ENCODE peak calls at places on chromosomes 4 and X, in six cellular contexts. D, P, N, M, F and T are unnamed samples.

GRCh38 chrX:39736219-39737211 is 361.2 kb downstream of the BCOR start:
- DNase-seq in D (peak; percentile 70), M (no peak), N (no peak), P (no peak), F (no peak), T (peak; percentile 93)

GRCh38 chrX:43949669-43950068 is 23.5 kb downstream of the NDP start:
- DNase-seq in F (no peak), P (no peak), N (no peak), D (no peak), M (no peak), T (peak; percentile 28)

GRCh38 chr4:71709961-71710360 is 73.9 kb downstream of the GC start:
- DNase-seq in F (no peak), M (no peak), D (no peak), P (no peak), N (no peak), T (no peak)

GRCh38 chr4:186596850-186597390 is 41.6 kb upstream of the MTNR1A start:
- DNase-seq in D (no peak), F (no peak), N (no peak), M (no peak), P (no peak), T (no peak)

GRCh38 chrX:19799319-19800182 is 87.8 kb downstream of the SH3KBP1 start:
- DNase-seq in D (no peak), N (no peak), F (no peak), P (no peak), M (no peak), T (peak; percentile 57)

GRCh38 chr4:91243132-91243531 is 1060.6 kb upstream of the GRID2 start:
- DNase-seq in P (peak; percentile 34), N (no peak), M (no peak), F (no peak), D (no peak), T (no peak)

GRCh38 chr4:113881256-113881655 is 98.2 kb downstream of the ARSJ start:
- DNase-seq in P (no peak), N (no peak), F (no peak), D (no peak), M (no peak), T (no peak)

GRCh38 chr4:15755321-15755750 is 22.8 kb upstream of the CD38 start:
- DNase-seq in F (no peak), N (no peak), M (no peak), D (no peak), P (no peak), T (peak; percentile 76)

GRCh38 chr4:147425019-147425418 is 55.9 kb upstream of the EDNRA start:
- DNase-seq in D (no peak), N (no peak), P (no peak), F (no peak), M (no peak), T (no peak)

GRCh38 chr4:152856960-152857359 is 77.2 kb downstream of the ARFIP1 start:
- DNase-seq in N (no peak), M (no peak), P (no peak), F (no peak), D (no peak), T (no peak)

GRCh38 chrX:111447298-111447697 is 35.3 kb upstream of the DCX start:
- DNase-seq in F (no peak), N (peak; percentile 28), P (no peak), D (no peak), M (no peak), T (peak; percentile 1)

GRCh38 chrX:154013614-154014360 is 5.9 kb downstream of the IRAK1 start:
- DNase-seq in D (no peak), N (no peak), M (no peak), F (no peak), P (no peak), T (peak; percentile 62)

GRCh38 chrX:40021647-40022046 is 76.1 kb downstream of the BCOR start:
- DNase-seq in N (no peak), D (no peak), M (no peak), F (no peak), P (no peak), T (no peak)

GRCh38 chr4:118834960-118835895 is 698 bp downstream of the SEC24D start:
- DNase-seq in M (peak; percentile 84), N (peak; percentile 51), D (peak; percentile 81), F (peak; percentile 22), P (peak; percentile 6), T (peak; percentile 95)

GRCh38 chr4:159296061-159296460 is 193.2 kb downstream of the RAPGEF2 start:
- DNase-seq in D (no peak), P (no peak), F (no peak), N (no peak), M (no peak), T (no peak)

GRCh38 chrX:80016182-80016581 is 1.6 kb downstream of the TBX22 start:
- DNase-seq in N (no peak), D (no peak), F (no peak), M (no peak), P (no peak), T (no peak)

GRCh38 chrX:71543316-71543715 is 10.4 kb downstream of the OGT start:
- DNase-seq in F (no peak), M (peak; percentile 31), D (no peak), P (no peak), N (no peak), T (peak; percentile 72)

GRCh38 chr4:54228563-54229501 is at the start of gene PDGFRA:
- DNase-seq in F (no peak), N (no peak), D (peak; percentile 94), P (no peak), M (peak; percentile 47), T (no peak)

GRCh38 chrX:71253253-71254091 is 468 bp downstream of the ZMYM3 start:
- DNase-seq in M (no peak), F (no peak), D (no peak), P (no peak), N (peak; percentile 45), T (peak; percentile 44)

GRCh38 chr4:123234966-123235365 is 161.6 kb upstream of the SPRY1 start:
- DNase-seq in N (no peak), F (no peak), D (no peak), M (no peak), P (no peak), T (no peak)